ENCODE peak calls at places on chromosome X, in six cellular contexts. P is A172, W is retinal pigment epithelial cell, I is NCI-H526, D is head of caudate nucleus, Q is NCI-H1092. Y is an unnamed sample.

GRCh38 chrX:130125090-130125489 is 14.8 kb upstream of the ELF4 start:
- DNase-seq in I (no peak), Q (no peak), P (no peak), D (no peak), W (no peak), Y (no peak)

GRCh38 chrX:132413459-132413858 is 75.4 kb downstream of the MBNL3 start:
- DNase-seq in Q (no peak), I (peak; percentile 3), W (no peak), D (no peak), P (no peak), Y (no peak)

GRCh38 chrX:37802028-37802427 is 22.2 kb downstream of the CYBB start:
- DNase-seq in I (no peak), D (no peak), W (no peak), P (no peak), Q (no peak), Y (no peak)

GRCh38 chrX:5681159-5681558 is 547.5 kb downstream of the NLGN4X start:
- DNase-seq in I (peak; percentile 76), P (no peak), D (no peak), W (no peak), Q (no peak), Y (no peak)

GRCh38 chrX:134669378-134670098 is 11.3 kb upstream of the PLAC1 start:
- DNase-seq in D (no peak), P (peak; percentile 72), W (no peak), Q (no peak), I (no peak), Y (no peak)

GRCh38 chrX:13463608-13464007 is 105.8 kb upstream of the EGFL6 start:
- DNase-seq in W (no peak), P (peak; percentile 34), Q (peak; percentile 85), I (peak; percentile 44), D (no peak), Y (no peak)

GRCh38 chrX:11460347-11460746 is 167.1 kb downstream of the AMELX start:
- DNase-seq in I (no peak), Q (no peak), D (no peak), P (no peak), W (no peak), Y (no peak)

GRCh38 chrX:154431321-154431720 is 2.8 kb downstream of the ATP6AP1 start:
- DNase-seq in D (no peak), Q (no peak), P (no peak), I (no peak), W (no peak), Y (no peak)

GRCh38 chrX:110421499-110422455 is 63.1 kb downstream of the RTL9 start:
- DNase-seq in P (no peak), I (peak; percentile 39), Q (no peak), W (no peak), D (no peak), Y (no peak)

Y was measured in progenitor cell of endocrine pancreas.